ENCODE peak calls at places on chromosomes 11 and 22, in eight cellular contexts. One of them, this sample, is unnamed.

GRCh38 chr11:64064374-64065140 is 28.8 kb downstream of the FLRT1 start:
- ATAC-seq in K562: no peak
- ATAC-seq in HCT116: no peak
- ATAC-seq in GM23338: no peak
- ATAC-seq in HepG2: no peak
- ATAC-seq in GM12878: no peak
- ATAC-seq in Panc1: no peak
- ATAC-seq in upper lobe of left lung: no peak
- ATAC-seq in this sample: no peak

GRCh38 chr22:21727768-21728167 is 7.8 kb downstream of the YPEL1 start:
- ATAC-seq in K562: no peak
- ATAC-seq in HCT116: no peak
- ATAC-seq in GM23338: no peak
- ATAC-seq in HepG2: no peak
- ATAC-seq in GM12878: no peak
- ATAC-seq in Panc1: no peak
- ATAC-seq in upper lobe of left lung: no peak
- ATAC-seq in this sample: no peak

GRCh38 chr11:15836801-15837200 is 519.5 kb downstream of the SOX6 start:
- ATAC-seq in K562: no peak
- ATAC-seq in HCT116: no peak
- ATAC-seq in GM23338: no peak
- ATAC-seq in HepG2: no peak
- ATAC-seq in GM12878: no peak
- ATAC-seq in Panc1: no peak
- ATAC-seq in upper lobe of left lung: no peak
- ATAC-seq in this sample: no peak

GRCh38 chr22:27185903-27186302 is 528.5 kb downstream of the MIAT start:
- ATAC-seq in K562: no peak
- ATAC-seq in HCT116: no peak
- ATAC-seq in GM23338: no peak
- ATAC-seq in HepG2: no peak
- ATAC-seq in GM12878: no peak
- ATAC-seq in Panc1: no peak
- ATAC-seq in upper lobe of left lung: no peak
- ATAC-seq in this sample: no peak

GRCh38 chr11:17744151-17744940 is 9.8 kb downstream of the KCNC1 start:
- ATAC-seq in K562: no peak
- ATAC-seq in HCT116: no peak
- ATAC-seq in GM23338: no peak
- ATAC-seq in HepG2: no peak
- ATAC-seq in GM12878: no peak
- ATAC-seq in Panc1: no peak
- ATAC-seq in upper lobe of left lung: no peak
- ATAC-seq in this sample: no peak

GRCh38 chr22:27474112-27474571 is 327.4 kb downstream of the MN1 start:
- ATAC-seq in K562: no peak
- ATAC-seq in HCT116: no peak
- ATAC-seq in GM23338: no peak
- ATAC-seq in HepG2: no peak
- ATAC-seq in GM12878: no peak
- ATAC-seq in Panc1: no peak
- ATAC-seq in upper lobe of left lung: no peak
- ATAC-seq in this sample: no peak

GRCh38 chr11:122833133-122833470 is 5.2 kb upstream of the CRTAM start:
- ATAC-seq in K562: no peak
- ATAC-seq in HCT116: no peak
- ATAC-seq in GM23338: peak
- ATAC-seq in HepG2: no peak
- ATAC-seq in GM12878: peak
- ATAC-seq in Panc1: no peak
- ATAC-seq in upper lobe of left lung: no peak
- ATAC-seq in this sample: no peak

GRCh38 chr22:42697542-42698013 is 23.1 kb downstream of the A4GALT start:
- ATAC-seq in K562: no peak
- ATAC-seq in HCT116: peak
- ATAC-seq in GM23338: no peak
- ATAC-seq in HepG2: peak
- ATAC-seq in GM12878: no peak
- ATAC-seq in Panc1: peak
- ATAC-seq in upper lobe of left lung: peak
- ATAC-seq in this sample: peak

GRCh38 chr11:76208438-76208828 is 2.1 kb upstream of the WNT11 start:
- ATAC-seq in K562: no peak
- ATAC-seq in HCT116: no peak
- ATAC-seq in GM23338: no peak
- ATAC-seq in HepG2: no peak
- ATAC-seq in GM12878: no peak
- ATAC-seq in Panc1: no peak
- ATAC-seq in upper lobe of left lung: no peak
- ATAC-seq in this sample: no peak

GRCh38 chr11:13337986-13338436 is 60.4 kb downstream of the BMAL1 start:
- ATAC-seq in K562: peak
- ATAC-seq in HCT116: peak
- ATAC-seq in GM23338: no peak
- ATAC-seq in HepG2: no peak
- ATAC-seq in GM12878: peak
- ATAC-seq in Panc1: no peak
- ATAC-seq in upper lobe of left lung: no peak
- ATAC-seq in this sample: peak

GRCh38 chr11:73365352-73366264 is 10.6 kb upstream of the RELT start:
- ATAC-seq in K562: no peak
- ATAC-seq in HCT116: no peak
- ATAC-seq in GM23338: no peak
- ATAC-seq in HepG2: no peak
- ATAC-seq in GM12878: no peak
- ATAC-seq in Panc1: no peak
- ATAC-seq in upper lobe of left lung: no peak
- ATAC-seq in this sample: no peak

GRCh38 chr11:6682591-6682935 is 577 bp downstream of the MRPL17 start:
- ATAC-seq in K562: peak
- ATAC-seq in HCT116: no peak
- ATAC-seq in GM23338: peak
- ATAC-seq in HepG2: peak
- ATAC-seq in GM12878: peak
- ATAC-seq in Panc1: peak
- ATAC-seq in upper lobe of left lung: no peak
- ATAC-seq in this sample: no peak

GRCh38 chr11:8987446-8987845 is 16.4 kb downstream of the NRIP3 start:
- ATAC-seq in K562: no peak
- ATAC-seq in HCT116: no peak
- ATAC-seq in GM23338: no peak
- ATAC-seq in HepG2: peak
- ATAC-seq in GM12878: peak
- ATAC-seq in Panc1: no peak
- ATAC-seq in upper lobe of left lung: no peak
- ATAC-seq in this sample: no peak

GRCh38 chr11:125903753-125904659 is at the start of gene DDX25:
- ATAC-seq in K562: no peak
- ATAC-seq in HCT116: no peak
- ATAC-seq in GM23338: peak
- ATAC-seq in HepG2: no peak
- ATAC-seq in GM12878: no peak
- ATAC-seq in Panc1: no peak
- ATAC-seq in upper lobe of left lung: no peak
- ATAC-seq in this sample: no peak

GRCh38 chr11:69449320-69450063 is 32.0 kb upstream of the LINC01488 start:
- ATAC-seq in K562: peak
- ATAC-seq in HCT116: no peak
- ATAC-seq in GM23338: no peak
- ATAC-seq in HepG2: peak
- ATAC-seq in GM12878: no peak
- ATAC-seq in Panc1: peak
- ATAC-seq in upper lobe of left lung: peak
- ATAC-seq in this sample: peak

GRCh38 chr11:15234796-15235195 is 120.1 kb downstream of the INSC start:
- ATAC-seq in K562: no peak
- ATAC-seq in HCT116: no peak
- ATAC-seq in GM23338: no peak
- ATAC-seq in HepG2: no peak
- ATAC-seq in GM12878: no peak
- ATAC-seq in Panc1: no peak
- ATAC-seq in upper lobe of left lung: no peak
- ATAC-seq in this sample: no peak

GRCh38 chr22:39520874-39521857 is 804 bp downstream of the ATF4 start:
- ATAC-seq in K562: peak
- ATAC-seq in HCT116: peak
- ATAC-seq in GM23338: peak
- ATAC-seq in HepG2: peak
- ATAC-seq in GM12878: peak
- ATAC-seq in Panc1: peak
- ATAC-seq in upper lobe of left lung: peak
- ATAC-seq in this sample: peak

GRCh38 chr22:33352768-33353167 is 294.6 kb upstream of the SYN3 start:
- ATAC-seq in K562: no peak
- ATAC-seq in HCT116: no peak
- ATAC-seq in GM23338: no peak
- ATAC-seq in HepG2: no peak
- ATAC-seq in GM12878: no peak
- ATAC-seq in Panc1: no peak
- ATAC-seq in upper lobe of left lung: no peak
- ATAC-seq in this sample: no peak

GRCh38 chr11:614583-615452 is 932 bp downstream of the IRF7 start:
- ATAC-seq in K562: no peak
- ATAC-seq in HCT116: no peak
- ATAC-seq in GM23338: peak
- ATAC-seq in HepG2: no peak
- ATAC-seq in GM12878: peak
- ATAC-seq in Panc1: peak
- ATAC-seq in upper lobe of left lung: no peak
- ATAC-seq in this sample: no peak

GRCh38 chr22:37207981-37208380 is 4.3 kb downstream of the SSTR3 start:
- ATAC-seq in K562: no peak
- ATAC-seq in HCT116: no peak
- ATAC-seq in GM23338: no peak
- ATAC-seq in HepG2: no peak
- ATAC-seq in GM12878: no peak
- ATAC-seq in Panc1: no peak
- ATAC-seq in upper lobe of left lung: no peak
- ATAC-seq in this sample: no peak

GRCh38 chr11:5992604-5993251 is 5.9 kb upstream of the OR52L1 start:
- ATAC-seq in K562: peak
- ATAC-seq in HCT116: peak
- ATAC-seq in GM23338: peak
- ATAC-seq in HepG2: peak
- ATAC-seq in GM12878: peak
- ATAC-seq in Panc1: peak
- ATAC-seq in upper lobe of left lung: no peak
- ATAC-seq in this sample: no peak

GRCh38 chr11:123055132-123055924 is 6.6 kb downstream of the HSPA8 start:
- ATAC-seq in K562: peak
- ATAC-seq in HCT116: peak
- ATAC-seq in GM23338: no peak
- ATAC-seq in HepG2: no peak
- ATAC-seq in GM12878: peak
- ATAC-seq in Panc1: peak
- ATAC-seq in upper lobe of left lung: no peak
- ATAC-seq in this sample: no peak

GRCh38 chr11:77820565-77821348 is at the start of the genes AAMDC and RSF1:
- ATAC-seq in K562: peak
- ATAC-seq in HCT116: peak
- ATAC-seq in GM23338: peak
- ATAC-seq in HepG2: peak
- ATAC-seq in GM12878: peak
- ATAC-seq in Panc1: peak
- ATAC-seq in upper lobe of left lung: peak
- ATAC-seq in this sample: peak
- TF ChIP-seq POLR2AphosphoS5 in K562: peak
- TF ChIP-seq POLR2AphosphoS5 in HCT116: peak
- TF ChIP-seq POLR2AphosphoS5 in GM23338: peak
- TF ChIP-seq POLR2AphosphoS5 in HepG2: peak
- TF ChIP-seq POLR2AphosphoS5 in GM12878: no peak
- TF ChIP-seq POLR2AphosphoS5 in Panc1: peak
- TF ChIP-seq POLR2AphosphoS5 in upper lobe of left lung: peak
- TF ChIP-seq POLR2AphosphoS5 in this sample: peak

DNA sequence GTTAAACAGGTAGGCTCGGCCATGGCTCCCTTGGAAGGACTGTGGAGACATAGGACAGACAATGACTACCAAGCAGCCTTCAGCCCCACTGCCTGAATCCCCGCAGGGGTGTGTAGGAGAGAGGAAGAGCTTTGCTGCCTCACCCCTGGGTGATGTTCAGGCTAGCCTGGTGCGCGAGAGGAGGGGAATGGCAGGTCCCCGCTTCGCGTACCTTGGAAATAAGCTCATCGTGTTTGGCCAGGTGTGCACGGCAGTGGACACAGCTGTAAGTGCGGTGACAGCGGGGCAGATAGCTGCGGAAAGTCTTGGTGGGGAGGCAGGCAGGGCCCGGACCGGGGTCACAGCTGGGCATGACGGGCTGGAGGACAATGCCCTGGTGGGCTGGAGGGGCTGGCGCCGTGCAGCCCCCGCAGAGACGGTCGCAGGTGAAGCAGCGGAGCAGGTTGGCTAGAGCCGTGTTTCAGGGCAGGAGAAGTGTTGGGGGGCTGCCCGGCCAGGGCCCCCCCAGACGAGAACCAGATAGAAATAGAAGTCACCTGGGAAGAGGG is 2.9 kb downstream of the YPEL4 start:
- ATAC-seq in K562: no peak
- ATAC-seq in HCT116: no peak
- ATAC-seq in GM23338: peak
- ATAC-seq in HepG2: no peak
- ATAC-seq in GM12878: no peak
- ATAC-seq in Panc1: no peak
- ATAC-seq in upper lobe of left lung: no peak
- ATAC-seq in this sample: no peak
- TF ChIP-seq POLR2AphosphoS5 in K562: no peak
- TF ChIP-seq POLR2AphosphoS5 in HCT116: no peak
- TF ChIP-seq POLR2AphosphoS5 in GM23338: peak
- TF ChIP-seq POLR2AphosphoS5 in HepG2: no peak
- TF ChIP-seq POLR2AphosphoS5 in GM12878: no peak
- TF ChIP-seq POLR2AphosphoS5 in Panc1: no peak
- TF ChIP-seq POLR2AphosphoS5 in upper lobe of left lung: no peak
- TF ChIP-seq POLR2AphosphoS5 in this sample: no peak

GRCh38 chr11:65315204-65315865 is 669 bp downstream of the CDC42EP2 start:
- ATAC-seq in K562: peak
- ATAC-seq in HCT116: peak
- ATAC-seq in GM23338: peak
- ATAC-seq in HepG2: peak
- ATAC-seq in GM12878: peak
- ATAC-seq in Panc1: peak
- ATAC-seq in upper lobe of left lung: peak
- ATAC-seq in this sample: peak
- TF ChIP-seq POLR2AphosphoS5 in K562: no peak
- TF ChIP-seq POLR2AphosphoS5 in HCT116: peak
- TF ChIP-seq POLR2AphosphoS5 in GM23338: peak
- TF ChIP-seq POLR2AphosphoS5 in HepG2: no peak
- TF ChIP-seq POLR2AphosphoS5 in GM12878: no peak
- TF ChIP-seq POLR2AphosphoS5 in Panc1: peak
- TF ChIP-seq POLR2AphosphoS5 in upper lobe of left lung: no peak
- TF ChIP-seq POLR2AphosphoS5 in this sample: peak

DNA sequence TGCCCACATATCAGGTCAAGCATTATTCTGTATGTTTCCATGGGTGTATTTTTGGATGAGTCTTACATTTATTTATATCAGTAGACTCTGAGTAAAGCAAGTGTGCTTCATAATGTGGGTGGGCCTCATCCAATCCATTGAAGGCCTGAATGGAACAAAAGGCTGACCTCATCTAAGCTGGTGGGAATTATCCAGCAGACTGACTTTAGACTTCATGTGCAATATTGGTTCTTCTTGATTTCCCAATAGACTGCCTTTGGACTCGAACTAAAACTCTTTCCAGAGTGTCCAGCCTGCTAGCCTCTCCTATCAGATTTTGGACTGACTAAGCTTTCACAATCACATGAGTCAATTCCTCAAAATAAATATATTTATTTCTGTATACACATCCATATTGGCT is 116.2 kb downstream of the KIF18A start:
- ATAC-seq in K562: no peak
- ATAC-seq in HCT116: no peak
- ATAC-seq in GM23338: no peak
- ATAC-seq in HepG2: peak
- ATAC-seq in GM12878: no peak
- ATAC-seq in Panc1: no peak
- ATAC-seq in upper lobe of left lung: no peak
- ATAC-seq in this sample: peak
- TF ChIP-seq POLR2AphosphoS5 in K562: no peak
- TF ChIP-seq POLR2AphosphoS5 in HCT116: no peak
- TF ChIP-seq POLR2AphosphoS5 in GM23338: no peak
- TF ChIP-seq POLR2AphosphoS5 in HepG2: no peak
- TF ChIP-seq POLR2AphosphoS5 in GM12878: no peak
- TF ChIP-seq POLR2AphosphoS5 in Panc1: no peak
- TF ChIP-seq POLR2AphosphoS5 in upper lobe of left lung: no peak
- TF ChIP-seq POLR2AphosphoS5 in this sample: no peak

This sample was measured in gastroesophageal sphincter.